ENCODE peak calls at places on chromosomes 5 and 9, in five cellular contexts. D, V, M, B and K are unnamed samples.

GRCh38 chr5:180395540-180396274 is 42.6 kb upstream of the GFPT2 start:
- DNase-seq in D (no peak), V (no peak), M (no peak), B (no peak), K (no peak)

GRCh38 chr5:15450473-15450872 is 49.5 kb upstream of the FBXL7 start:
- DNase-seq in D (no peak), V (no peak), M (no peak), B (no peak), K (no peak)

GRCh38 chr9:6632516-6633328 is 12.8 kb downstream of the GLDC start:
- DNase-seq in D (no peak), V (no peak), M (no peak), B (no peak), K (no peak)

GRCh38 chr5:131019601-131020315 is 145.3 kb downstream of the HINT1 start:
- DNase-seq in D (no peak), V (no peak), M (no peak), B (no peak), K (no peak)

GRCh38 chr9:7042124-7042523 is 284.4 kb downstream of the KDM4C start:
- DNase-seq in D (peak; percentile 64), V (no peak), M (no peak), B (no peak), K (peak; percentile 33)

GRCh38 chr9:137454145-137454505 is 5.0 kb downstream of the NSMF start:
- DNase-seq in D (no peak), V (peak; percentile 48), M (no peak), B (peak; percentile 76), K (no peak)

GRCh38 chr5:81789033-81789432 is 38.1 kb upstream of the SSBP2 start:
- DNase-seq in D (no peak), V (no peak), M (no peak), B (no peak), K (no peak)

GRCh38 chr5:170173227-170173626 is 59.6 kb upstream of the C5orf58 start:
- DNase-seq in D (no peak), V (no peak), M (no peak), B (no peak), K (peak; percentile 42)

GRCh38 chr9:444528-444927 is 229.9 kb downstream of the DOCK8 start:
- DNase-seq in D (no peak), V (no peak), M (no peak), B (no peak), K (no peak)

GRCh38 chr5:179143446-179143845 is 83.3 kb downstream of the ZNF354C start:
- DNase-seq in D (no peak), V (no peak), M (no peak), B (no peak), K (peak; percentile 23)

GRCh38 chr9:114516913-114517312 is 11.6 kb upstream of the WHRN start:
- DNase-seq in D (no peak), V (no peak), M (no peak), B (no peak), K (no peak)